ENCODE peak calls at places on chromosomes 11 and 22, in four cellular contexts. L is ELF-1; X is stimulated activated CD4-positive, alpha-beta T cell treated with anti-CD3 and anti-CD28 coated beads, Interleukin-15, amount 100 ng/mL, for 1 hour; R is uterus. K is an unnamed sample.

GRCh38 chr22:49943405-49943765 is 17.2 kb upstream of the PIM3 start:
- DNase-seq in X (no peak), L (no peak), R (no peak), K (no peak)

GRCh38 chr22:43310311-43310710 is 32.9 kb downstream of the SCUBE1 start:
- DNase-seq in X (no peak), R (no peak), L (no peak), K (no peak)

GRCh38 chr11:24344222-24344621 is 152.6 kb upstream of the LUZP2 start:
- DNase-seq in X (no peak), L (no peak), R (no peak), K (no peak)

GRCh38 chr11:47001666-47002285 is 65.2 kb downstream of the CSTPP1 start:
- DNase-seq in X (no peak), R (no peak), L (no peak), K (no peak)

GRCh38 chr11:44804449-44805151 is 77.8 kb downstream of the TSPAN18 start:
- DNase-seq in R (peak; percentile 45), X (no peak), L (no peak), K (no peak)

GRCh38 chr11:108368134-108368533 is 99.2 kb downstream of the C11orf65 start:
- DNase-seq in L (no peak), X (no peak), R (no peak), K (no peak)

GRCh38 chr11:117927926-117928325 is 1.3 kb downstream of the TMPRSS13 start:
- DNase-seq in L (no peak), R (no peak), X (no peak), K (peak; percentile 7)

GRCh38 chr11:33256031-33256807 is 962 bp upstream of the HIPK3 start:
- DNase-seq in L (peak; percentile 28), X (no peak), R (no peak), K (no peak)

GRCh38 chr11:8604078-8604723 is 10.2 kb upstream of the STK33 start:
- DNase-seq in L (peak; percentile 80), X (no peak), R (peak; percentile 74), K (peak; percentile 63)

GRCh38 chr11:134760307-134760706 is 348.3 kb upstream of the B3GAT1 start:
- DNase-seq in X (no peak), R (no peak), L (no peak), K (no peak)

GRCh38 chr11:8018742-8019631 is 31.9 kb downstream of the EIF3F start:
- DNase-seq in X (peak; percentile 43), R (peak; percentile 84), L (peak; percentile 84), K (peak; percentile 67)

GRCh38 chr11:70250876-70251275 is 19.6 kb upstream of the PPFIA1 start:
- DNase-seq in L (no peak), R (no peak), X (no peak), K (no peak)

GRCh38 chr22:47778160-47778658 is 1015.8 kb downstream of the TBC1D22A start:
- DNase-seq in L (no peak), X (no peak), R (no peak), K (no peak)

GRCh38 chr11:69409812-69410645 is 71.4 kb upstream of the LINC01488 start:
- DNase-seq in L (no peak), X (no peak), R (no peak), K (no peak)

GRCh38 chr11:79768343-79768742 is 327.5 kb upstream of the TENM4 start:
- DNase-seq in X (no peak), R (no peak), L (no peak), K (no peak)

GRCh38 chr11:134460044-134460371 is 48.0 kb upstream of the B3GAT1 start:
- DNase-seq in R (no peak), X (no peak), L (no peak), K (no peak)

GRCh38 chr11:47220401-47220821 is 5.6 kb downstream of the DDB2 start:
- DNase-seq in L (no peak), X (no peak), R (no peak), K (no peak)

GRCh38 chr11:124876818-124877630 is 11.8 kb downstream of the ROBO3 start:
- DNase-seq in X (no peak), R (no peak), L (no peak), K (no peak)

GRCh38 chr11:78449866-78450265 is 32.2 kb upstream of the GAB2 start:
- DNase-seq in L (no peak), R (no peak), X (no peak), K (no peak)

GRCh38 chr22:37999640-38000272 is 15.4 kb upstream of the SOX10 start:
- DNase-seq in L (peak; percentile 34), X (no peak), R (no peak), K (no peak)

GRCh38 chr11:125263268-125263790 is 98.8 kb downstream of the PKNOX2 start:
- DNase-seq in L (peak; percentile 98), R (peak; percentile 66), X (no peak), K (peak; percentile 73)

GRCh38 chr11:61021661-61022212 is 50.3 kb downstream of the CD6 start:
- DNase-seq in X (peak; percentile 79), L (peak; percentile 59), R (no peak), K (peak; percentile 71)

GRCh38 chr11:130649749-130650275 is 201.4 kb downstream of the ADAMTS15 start:
- DNase-seq in R (no peak), X (no peak), L (no peak), K (no peak)

GRCh38 chr22:38700789-38701628 is at the start of gene JOSD1:
- DNase-seq in L (peak; percentile 96), R (peak; percentile 94), X (peak; percentile 94), K (peak; percentile 96)

GRCh38 chr11:44596541-44597276 is 31.2 kb downstream of the CD82 start:
- DNase-seq in R (no peak), X (peak; percentile 32), L (no peak), K (no peak)

GRCh38 chr11:19756675-19757475 is 44.2 kb downstream of the NAV2 start:
- DNase-seq in L (no peak), X (no peak), R (no peak), K (no peak)

GRCh38 chr11:92329137-92329536 is 104.5 kb downstream of the FAT3 start:
- DNase-seq in R (no peak), L (no peak), X (no peak), K (no peak)

GRCh38 chr22:36385491-36386350 is 2.0 kb downstream of the MYH9 start:
- DNase-seq in X (no peak), L (peak; percentile 87), R (peak; percentile 74), K (peak; percentile 78)

GRCh38 chr11:123472236-123472935 is 42.3 kb downstream of the GRAMD1B start:
- DNase-seq in X (no peak), R (no peak), L (peak; percentile 58), K (no peak)

GRCh38 chr11:79095424-79095823 is 345.4 kb downstream of the TENM4 start:
- DNase-seq in L (no peak), X (no peak), R (no peak), K (no peak)